ENCODE peak calls at places on chromosome 4, in four cellular contexts. Z is glutamatergic neuron, W is heart right ventricle, U is GM23338. G is an unnamed sample.

GRCh38 chr4:74108457-74109115 is 9.6 kb upstream of the CXCL2 start:
- DNase-seq in W (no peak), U (no peak), Z (no peak), G (no peak)

GRCh38 chr4:124726269-124726668 is 13.7 kb upstream of the ANKRD50 start:
- DNase-seq in Z (no peak), W (no peak), U (no peak), G (no peak)

GRCh38 chr4:14404730-14405129 is 597.6 kb upstream of the CPEB2 start:
- DNase-seq in W (no peak), U (no peak), Z (no peak), G (no peak)

GRCh38 chr4:134747108-134747805 is 545.7 kb upstream of the PABPC4L start:
- DNase-seq in W (no peak), Z (no peak), U (peak), G (no peak)

GRCh38 chr4:177569443-177569842 is 127.2 kb upstream of the AGA start:
- DNase-seq in Z (no peak), U (no peak), W (no peak), G (no peak)

GRCh38 chr4:86959588-86960500 is 25.0 kb downstream of the AFF1 start:
- DNase-seq in Z (no peak), U (peak), W (no peak), G (no peak)

GRCh38 chr4:83191026-83191425 is 76.5 kb upstream of the PLAC8 start:
- DNase-seq in U (no peak), W (no peak), Z (no peak), G (no peak)

GRCh38 chr4:109721033-109721432 is 8.8 kb downstream of the PLA2G12A start:
- DNase-seq in U (no peak), Z (no peak), W (no peak), G (no peak)

GRCh38 chr4:6443035-6444023 is 29.1 kb downstream of the PPP2R2C start:
- DNase-seq in U (no peak), W (no peak), Z (peak), G (no peak)

GRCh38 chr4:1041147-1041935 is 29.9 kb downstream of the FGFRL1 start:
- DNase-seq in W (peak), Z (no peak), U (no peak), G (no peak)

GRCh38 chr4:160835789-160836188 is 1328.0 kb downstream of the FSTL5 start:
- DNase-seq in Z (no peak), W (no peak), U (peak), G (no peak)

GRCh38 chr4:42555828-42556227 is 101.1 kb downstream of the ATP8A1 start:
- DNase-seq in U (no peak), Z (no peak), W (no peak), G (no peak)

GRCh38 chr4:189792819-189793618 is 147.7 kb upstream of the FRG1 start:
- DNase-seq in W (peak), Z (peak), U (peak), G (no peak)

GRCh38 chr4:157221895-157222763 is 1.6 kb downstream of the GRIA2 start:
- DNase-seq in W (no peak), U (peak), Z (peak), G (no peak)

GRCh38 chr4:73698217-73698616 is 42.2 kb upstream of the CXCL8 start:
- DNase-seq in U (no peak), Z (no peak), W (no peak), G (no peak)